ENCODE peak calls at places on chromosomes 7 and 10, in seven cellular contexts. One of them, this sample, is unnamed.

GRCh38 chr7:123041085-123041484 is 45.6 kb upstream of the TAS2R16 start:
- DNase-seq in CD14-positive monocyte: no peak
- DNase-seq in type B pancreatic cell: no peak
- DNase-seq in OCI-LY7: no peak
- DNase-seq in natural killer cell: no peak
- DNase-seq in prostate gland: no peak
- DNase-seq in activated CD8-positive, alpha-beta T cell treated with anti-CD3 and anti-CD28 coated beads for 36 hours: no peak
- DNase-seq in this sample: no peak

GRCh38 chr10:86337121-86337601 is 29.4 kb downstream of the GRID1 start:
- DNase-seq in natural killer cell: no peak
- DNase-seq in activated CD8-positive, alpha-beta T cell treated with anti-CD3 and anti-CD28 coated beads for 36 hours: no peak
- DNase-seq in type B pancreatic cell: no peak
- DNase-seq in CD14-positive monocyte: peak; percentile 41
- DNase-seq in OCI-LY7: no peak
- DNase-seq in prostate gland: no peak
- DNase-seq in this sample: peak; percentile 78

GRCh38 chr7:90337106-90337505 is 9.4 kb upstream of the GTPBP10 start:
- DNase-seq in type B pancreatic cell: no peak
- DNase-seq in OCI-LY7: no peak
- DNase-seq in activated CD8-positive, alpha-beta T cell treated with anti-CD3 and anti-CD28 coated beads for 36 hours: no peak
- DNase-seq in natural killer cell: no peak
- DNase-seq in CD14-positive monocyte: no peak
- DNase-seq in prostate gland: no peak
- DNase-seq in this sample: no peak

GRCh38 chr10:90871761-90872647 is at the start of gene RPP30:
- DNase-seq in CD14-positive monocyte: peak; percentile 77
- DNase-seq in type B pancreatic cell: peak; percentile 84
- DNase-seq in OCI-LY7: peak; percentile 79
- DNase-seq in natural killer cell: peak; percentile 73
- DNase-seq in activated CD8-positive, alpha-beta T cell treated with anti-CD3 and anti-CD28 coated beads for 36 hours: peak; percentile 91
- DNase-seq in prostate gland: peak; percentile 82
- DNase-seq in this sample: peak; percentile 87

GRCh38 chr10:75038335-75038734 is 73.1 kb upstream of the SAMD8 start:
- DNase-seq in prostate gland: no peak
- DNase-seq in type B pancreatic cell: no peak
- DNase-seq in natural killer cell: no peak
- DNase-seq in CD14-positive monocyte: no peak
- DNase-seq in OCI-LY7: no peak
- DNase-seq in activated CD8-positive, alpha-beta T cell treated with anti-CD3 and anti-CD28 coated beads for 36 hours: no peak
- DNase-seq in this sample: no peak

GRCh38 chr7:92813390-92814024 is 22.9 kb downstream of the CDK6 start:
- DNase-seq in type B pancreatic cell: no peak
- DNase-seq in natural killer cell: no peak
- DNase-seq in activated CD8-positive, alpha-beta T cell treated with anti-CD3 and anti-CD28 coated beads for 36 hours: peak; percentile 45
- DNase-seq in CD14-positive monocyte: no peak
- DNase-seq in prostate gland: no peak
- DNase-seq in OCI-LY7: peak; percentile 85
- DNase-seq in this sample: no peak

GRCh38 chr7:106460792-106461254 is 176.0 kb upstream of the NAMPT start:
- DNase-seq in prostate gland: no peak
- DNase-seq in natural killer cell: no peak
- DNase-seq in type B pancreatic cell: no peak
- DNase-seq in OCI-LY7: no peak
- DNase-seq in CD14-positive monocyte: no peak
- DNase-seq in activated CD8-positive, alpha-beta T cell treated with anti-CD3 and anti-CD28 coated beads for 36 hours: no peak
- DNase-seq in this sample: no peak

GRCh38 chr7:69067397-69067796 is 530.9 kb upstream of the AUTS2 start:
- DNase-seq in activated CD8-positive, alpha-beta T cell treated with anti-CD3 and anti-CD28 coated beads for 36 hours: peak; percentile 16
- DNase-seq in CD14-positive monocyte: no peak
- DNase-seq in OCI-LY7: peak; percentile 51
- DNase-seq in type B pancreatic cell: no peak
- DNase-seq in prostate gland: peak; percentile 34
- DNase-seq in natural killer cell: no peak
- DNase-seq in this sample: no peak

GRCh38 chr10:26217396-26218105 is 977 bp downstream of the GAD2 start:
- DNase-seq in natural killer cell: no peak
- DNase-seq in prostate gland: no peak
- DNase-seq in OCI-LY7: no peak
- DNase-seq in activated CD8-positive, alpha-beta T cell treated with anti-CD3 and anti-CD28 coated beads for 36 hours: peak; percentile 7
- DNase-seq in type B pancreatic cell: no peak
- DNase-seq in CD14-positive monocyte: no peak
- DNase-seq in this sample: peak; percentile 44

GRCh38 chr10:103884681-103885139 is 29.3 kb upstream of the SH3PXD2A start:
- DNase-seq in natural killer cell: no peak
- DNase-seq in type B pancreatic cell: no peak
- DNase-seq in prostate gland: peak; percentile 30
- DNase-seq in CD14-positive monocyte: no peak
- DNase-seq in activated CD8-positive, alpha-beta T cell treated with anti-CD3 and anti-CD28 coated beads for 36 hours: no peak
- DNase-seq in OCI-LY7: peak; percentile 49
- DNase-seq in this sample: peak; percentile 56

GRCh38 chr10:121442086-121442485 is 156.2 kb downstream of the FGFR2 start:
- DNase-seq in activated CD8-positive, alpha-beta T cell treated with anti-CD3 and anti-CD28 coated beads for 36 hours: no peak
- DNase-seq in CD14-positive monocyte: no peak
- DNase-seq in prostate gland: no peak
- DNase-seq in natural killer cell: no peak
- DNase-seq in type B pancreatic cell: no peak
- DNase-seq in OCI-LY7: no peak
- DNase-seq in this sample: no peak

GRCh38 chr10:63700935-63701263 is 179.7 kb downstream of the REEP3 start:
- DNase-seq in type B pancreatic cell: no peak
- DNase-seq in natural killer cell: no peak
- DNase-seq in CD14-positive monocyte: no peak
- DNase-seq in OCI-LY7: no peak
- DNase-seq in activated CD8-positive, alpha-beta T cell treated with anti-CD3 and anti-CD28 coated beads for 36 hours: no peak
- DNase-seq in prostate gland: no peak
- DNase-seq in this sample: no peak

GRCh38 chr7:79504607-79505389 is 51.3 kb upstream of the MAGI2 start:
- DNase-seq in natural killer cell: no peak
- DNase-seq in activated CD8-positive, alpha-beta T cell treated with anti-CD3 and anti-CD28 coated beads for 36 hours: no peak
- DNase-seq in prostate gland: no peak
- DNase-seq in OCI-LY7: no peak
- DNase-seq in type B pancreatic cell: no peak
- DNase-seq in CD14-positive monocyte: no peak
- DNase-seq in this sample: no peak

GRCh38 chr10:80081026-80081425 is 2.6 kb downstream of the TMEM254 start:
- DNase-seq in CD14-positive monocyte: no peak
- DNase-seq in type B pancreatic cell: no peak
- DNase-seq in OCI-LY7: no peak
- DNase-seq in prostate gland: no peak
- DNase-seq in natural killer cell: no peak
- DNase-seq in activated CD8-positive, alpha-beta T cell treated with anti-CD3 and anti-CD28 coated beads for 36 hours: no peak
- DNase-seq in this sample: no peak

GRCh38 chr7:127252736-127253288 is at the start of gene GRM8:
- DNase-seq in type B pancreatic cell: peak; percentile 76
- DNase-seq in CD14-positive monocyte: no peak
- DNase-seq in OCI-LY7: no peak
- DNase-seq in prostate gland: peak; percentile 9
- DNase-seq in activated CD8-positive, alpha-beta T cell treated with anti-CD3 and anti-CD28 coated beads for 36 hours: peak; percentile 17
- DNase-seq in natural killer cell: peak; percentile 17
- DNase-seq in this sample: peak; percentile 44

DNA sequence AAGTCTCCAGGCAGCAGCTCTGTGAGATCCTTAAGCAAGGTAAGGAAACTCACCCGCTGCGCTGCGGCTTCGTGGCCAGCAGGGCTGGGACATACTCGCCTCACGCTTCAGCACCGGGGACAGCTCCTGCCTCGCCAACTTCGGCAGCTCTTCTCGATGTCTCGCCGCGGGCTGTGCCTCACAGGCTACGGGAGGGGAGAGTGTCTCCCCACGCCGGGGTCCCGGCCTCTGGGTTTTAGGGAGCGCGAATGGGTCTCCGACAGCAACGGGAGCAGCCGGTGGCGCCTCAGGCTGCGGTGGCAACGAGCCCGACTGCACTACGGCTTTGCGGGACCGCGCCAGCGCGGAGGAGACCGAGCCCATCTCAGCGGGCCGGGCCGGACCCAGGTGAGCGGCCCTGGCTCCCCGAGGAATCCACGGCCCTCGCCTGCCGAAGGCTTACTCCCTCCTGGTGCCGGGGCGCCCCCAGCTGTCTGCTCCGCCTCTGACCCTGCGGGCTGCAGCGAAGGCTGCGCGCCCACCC is 62.4 kb downstream of the LSM5 start:
- DNase-seq in CD14-positive monocyte: no peak
- DNase-seq in type B pancreatic cell: peak; percentile 91
- DNase-seq in natural killer cell: peak; percentile 50
- DNase-seq in prostate gland: peak; percentile 22
- DNase-seq in OCI-LY7: peak; percentile 2
- DNase-seq in activated CD8-positive, alpha-beta T cell treated with anti-CD3 and anti-CD28 coated beads for 36 hours: peak; percentile 83
- DNase-seq in this sample: peak; percentile 69
- TF ChIP-seq CTCF in CD14-positive monocyte: no peak
- TF ChIP-seq CTCF in type B pancreatic cell: peak; percentile 78
- TF ChIP-seq CTCF in natural killer cell: no peak
- TF ChIP-seq CTCF in prostate gland: no peak
- TF ChIP-seq CTCF in OCI-LY7: no peak
- TF ChIP-seq CTCF in activated CD8-positive, alpha-beta T cell treated with anti-CD3 and anti-CD28 coated beads for 36 hours: no peak
- TF ChIP-seq CTCF in this sample: no peak

DNA sequence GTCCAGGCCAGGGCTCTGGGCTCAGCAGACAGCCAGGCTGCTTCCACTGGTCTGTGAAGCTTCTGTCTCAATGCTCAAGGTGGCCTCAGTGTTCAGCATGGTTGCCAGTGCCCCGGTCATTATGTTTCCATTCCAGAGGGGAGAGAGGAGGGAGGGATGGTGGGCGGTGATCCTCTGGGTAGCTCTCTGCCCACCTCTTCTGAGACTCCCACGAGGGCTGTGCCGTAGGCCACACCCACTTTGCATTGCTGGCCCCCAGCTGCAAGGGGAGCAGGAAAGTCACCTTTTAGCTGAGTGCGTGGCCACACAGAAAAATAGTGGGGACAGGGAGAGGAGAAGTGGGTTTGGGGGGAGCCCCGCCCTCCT is 42.5 kb downstream of the FOXK1 start:
- DNase-seq in activated CD8-positive, alpha-beta T cell treated with anti-CD3 and anti-CD28 coated beads for 36 hours: no peak
- DNase-seq in type B pancreatic cell: no peak
- DNase-seq in OCI-LY7: no peak
- DNase-seq in CD14-positive monocyte: no peak
- DNase-seq in prostate gland: no peak
- DNase-seq in natural killer cell: no peak
- DNase-seq in this sample: no peak
- TF ChIP-seq CTCF in activated CD8-positive, alpha-beta T cell treated with anti-CD3 and anti-CD28 coated beads for 36 hours: no peak
- TF ChIP-seq CTCF in type B pancreatic cell: no peak
- TF ChIP-seq CTCF in OCI-LY7: no peak
- TF ChIP-seq CTCF in CD14-positive monocyte: no peak
- TF ChIP-seq CTCF in prostate gland: no peak
- TF ChIP-seq CTCF in natural killer cell: no peak
- TF ChIP-seq CTCF in this sample: no peak

GRCh38 chr7:128697301-128697905 is 25.3 kb downstream of the GARIN1A start:
- DNase-seq in activated CD8-positive, alpha-beta T cell treated with anti-CD3 and anti-CD28 coated beads for 36 hours: peak; percentile 83
- DNase-seq in CD14-positive monocyte: peak; percentile 84
- DNase-seq in type B pancreatic cell: no peak
- DNase-seq in prostate gland: no peak
- DNase-seq in OCI-LY7: peak; percentile 45
- DNase-seq in natural killer cell: peak; percentile 32
- DNase-seq in this sample: peak; percentile 74
- TF ChIP-seq CTCF in activated CD8-positive, alpha-beta T cell treated with anti-CD3 and anti-CD28 coated beads for 36 hours: peak; percentile 29
- TF ChIP-seq CTCF in CD14-positive monocyte: no peak
- TF ChIP-seq CTCF in type B pancreatic cell: peak; percentile 71
- TF ChIP-seq CTCF in prostate gland: no peak
- TF ChIP-seq CTCF in OCI-LY7: peak; percentile 53
- TF ChIP-seq CTCF in natural killer cell: no peak
- TF ChIP-seq CTCF in this sample: no peak

GRCh38 chr7:34848670-34849069 is 188.6 kb downstream of the DPY19L1 start:
- DNase-seq in type B pancreatic cell: no peak
- DNase-seq in natural killer cell: no peak
- DNase-seq in CD14-positive monocyte: no peak
- DNase-seq in OCI-LY7: no peak
- DNase-seq in prostate gland: no peak
- DNase-seq in activated CD8-positive, alpha-beta T cell treated with anti-CD3 and anti-CD28 coated beads for 36 hours: peak; percentile 23
- DNase-seq in this sample: no peak

GRCh38 chr7:34846976-34847375 is 189.0 kb downstream of the NPSR1 start:
- DNase-seq in natural killer cell: no peak
- DNase-seq in type B pancreatic cell: no peak
- DNase-seq in OCI-LY7: no peak
- DNase-seq in CD14-positive monocyte: no peak
- DNase-seq in activated CD8-positive, alpha-beta T cell treated with anti-CD3 and anti-CD28 coated beads for 36 hours: no peak
- DNase-seq in prostate gland: no peak
- DNase-seq in this sample: no peak

GRCh38 chr7:34844401-34844800 is 186.4 kb downstream of the NPSR1 start:
- DNase-seq in natural killer cell: no peak
- DNase-seq in CD14-positive monocyte: no peak
- DNase-seq in OCI-LY7: no peak
- DNase-seq in type B pancreatic cell: no peak
- DNase-seq in activated CD8-positive, alpha-beta T cell treated with anti-CD3 and anti-CD28 coated beads for 36 hours: no peak
- DNase-seq in prostate gland: no peak
- DNase-seq in this sample: no peak

GRCh38 chr7:34844936-34845665 is 187.1 kb downstream of the NPSR1 start:
- DNase-seq in type B pancreatic cell: no peak
- DNase-seq in natural killer cell: no peak
- DNase-seq in OCI-LY7: no peak
- DNase-seq in CD14-positive monocyte: no peak
- DNase-seq in prostate gland: no peak
- DNase-seq in activated CD8-positive, alpha-beta T cell treated with anti-CD3 and anti-CD28 coated beads for 36 hours: peak; percentile 13
- DNase-seq in this sample: no peak

GRCh38 chr7:34845666-34846361 is 187.8 kb downstream of the NPSR1 start:
- DNase-seq in OCI-LY7: no peak
- DNase-seq in activated CD8-positive, alpha-beta T cell treated with anti-CD3 and anti-CD28 coated beads for 36 hours: no peak
- DNase-seq in type B pancreatic cell: no peak
- DNase-seq in CD14-positive monocyte: no peak
- DNase-seq in natural killer cell: no peak
- DNase-seq in prostate gland: no peak
- DNase-seq in this sample: no peak
- TF ChIP-seq CTCF in OCI-LY7: no peak
- TF ChIP-seq CTCF in activated CD8-positive, alpha-beta T cell treated with anti-CD3 and anti-CD28 coated beads for 36 hours: no peak
- TF ChIP-seq CTCF in type B pancreatic cell: no peak
- TF ChIP-seq CTCF in CD14-positive monocyte: no peak
- TF ChIP-seq CTCF in natural killer cell: no peak
- TF ChIP-seq CTCF in prostate gland: no peak
- TF ChIP-seq CTCF in this sample: no peak

This sample was measured in GM13976.